ENCODE peak calls at places on chromosomes 16 and 17, in ten cellular contexts. Y, Z, W, U, Q, P, T, O, X and I are unnamed samples.

GRCh38 chr17:50843150-50843905 is 7.9 kb downstream of the WFIKKN2 start:
- DNase-seq in X (no peak), U (no peak), Z (peak), O (no peak), T (no peak), W (no peak), Q (no peak), P (no peak), Y (no peak), I (no peak)

GRCh38 chr17:45775576-45776011 is 8.5 kb upstream of the CRHR1 start:
- DNase-seq in Y (no peak), X (no peak), Q (no peak), Z (no peak), O (no peak), T (no peak), U (no peak), W (no peak), P (no peak), I (peak)

GRCh38 chr16:48076455-48077012 is 79.3 kb downstream of the ABCC12 start:
- DNase-seq in X (no peak), O (peak), U (no peak), W (no peak), Q (no peak), T (no peak), Z (no peak), P (no peak), Y (peak), I (no peak)

GRCh38 chr17:61579961-61580360 is 11.1 kb downstream of the NACA2 start:
- DNase-seq in T (no peak), P (no peak), O (no peak), W (no peak), Y (no peak), X (no peak), Q (no peak), Z (no peak), U (no peak), I (no peak)

GRCh38 chr17:9520649-9521435 is 54.8 kb downstream of the STX8 start:
- DNase-seq in Z (no peak), Y (no peak), U (no peak), Q (no peak), X (no peak), P (no peak), W (no peak), O (no peak), T (no peak), I (no peak)

GRCh38 chr16:79098897-79099296 is 501.6 kb downstream of the MAF start:
- DNase-seq in P (no peak), Y (no peak), X (no peak), Q (no peak), O (no peak), T (no peak), U (no peak), Z (no peak), W (no peak), I (no peak)

GRCh38 chr17:72362466-72363335 is 241.9 kb downstream of the SOX9 start:
- DNase-seq in W (no peak), P (peak), Q (no peak), O (peak), Z (no peak), X (no peak), T (peak), U (peak), Y (peak), I (peak)

GRCh38 chr16:70430667-70431536 is 8.0 kb downstream of the ST3GAL2 start:
- DNase-seq in Z (no peak), W (peak), Q (peak), Y (no peak), U (no peak), T (peak), X (peak), P (no peak), O (no peak), I (peak)

DNA sequence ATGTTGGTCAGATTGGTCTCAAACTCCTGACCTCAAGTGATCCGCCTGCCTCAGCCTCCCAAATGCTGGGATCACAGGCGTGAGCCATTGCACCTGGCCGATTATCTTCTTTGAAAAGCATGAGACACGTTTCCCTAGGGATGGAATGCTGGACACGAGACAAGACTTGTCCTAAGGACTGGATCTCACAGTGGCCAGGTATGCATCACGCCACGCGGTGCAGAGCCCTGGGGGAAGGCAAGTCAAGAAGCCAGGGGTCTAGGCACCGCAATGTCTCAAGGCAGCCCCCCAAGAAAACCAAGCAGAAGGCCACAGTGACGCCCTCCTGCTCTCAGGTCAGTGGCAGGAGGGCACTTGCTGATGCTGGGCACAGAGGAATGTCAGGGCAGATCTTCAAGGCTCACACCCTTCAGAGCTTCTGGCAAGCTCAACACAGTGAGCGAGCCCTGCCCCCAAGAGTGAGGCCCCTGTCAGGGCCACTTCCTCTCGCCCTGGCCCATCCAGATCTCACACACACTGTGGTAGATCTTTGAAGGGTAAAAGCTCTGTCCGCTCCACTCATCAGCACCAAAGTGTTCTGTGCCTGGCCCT is 134.7 kb downstream of the ZNF778 start:
- DNase-seq in Z (no peak), U (peak), O (no peak), Y (no peak), X (no peak), W (no peak), P (no peak), Q (no peak), T (no peak), I (no peak)
- TF ChIP-seq CTCF in Z (no peak), U (no peak), O (no peak), Y (no peak), X (no peak), W (no peak), P (no peak), Q (no peak), T (no peak), I (no peak)

DNA sequence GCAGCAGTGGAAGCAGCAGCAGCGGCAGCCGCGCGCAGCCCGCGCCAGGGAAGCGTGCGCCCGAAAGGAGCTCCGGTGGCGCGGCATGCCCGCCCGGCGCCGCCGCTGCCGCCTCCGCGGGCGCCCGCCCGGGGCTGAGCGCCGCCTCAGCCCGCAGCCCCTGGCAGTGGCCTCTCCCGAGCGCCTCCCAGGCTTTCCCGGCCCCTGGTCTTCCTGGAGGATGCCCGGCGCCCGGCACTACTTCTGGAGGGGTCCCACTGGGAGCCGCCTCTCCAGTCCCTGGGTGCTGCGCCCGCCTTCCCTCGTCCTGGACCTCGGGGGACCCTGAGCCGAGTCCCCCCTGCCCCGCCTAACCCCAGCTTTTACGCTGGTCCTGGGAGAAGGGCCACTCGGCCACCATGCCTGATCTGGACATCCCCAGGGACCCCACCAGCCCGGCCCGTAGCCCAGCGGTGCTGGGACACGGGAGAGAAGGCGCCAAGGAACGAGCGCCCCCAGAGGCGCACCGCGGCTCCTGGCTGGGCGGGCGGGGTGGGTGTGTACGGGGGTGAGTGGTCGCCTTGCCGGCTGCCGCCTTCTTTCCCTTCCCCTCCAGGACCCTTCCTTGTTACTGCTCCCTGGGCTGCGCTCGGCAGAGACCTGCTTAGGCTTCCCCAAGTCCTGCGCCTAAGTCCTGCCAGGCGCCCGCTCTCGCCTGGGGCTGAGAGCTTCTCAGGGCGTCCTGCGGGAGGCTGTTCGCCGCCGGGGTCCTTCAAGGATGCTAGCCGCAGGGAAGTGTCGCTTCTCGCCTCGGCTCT is 713 bp downstream of the ASIC2 start:
- DNase-seq in W (no peak), T (peak), X (peak), Q (peak), U (peak), Y (peak), P (no peak), O (peak), Z (no peak), I (no peak)
- TF ChIP-seq CTCF in W (no peak), T (no peak), X (peak), Q (peak), U (peak), Y (peak), P (no peak), O (peak), Z (no peak), I (peak)

GRCh38 chr17:19718613-19719364 is 2.4 kb upstream of the SLC47A2 start:
- DNase-seq in U (no peak), Y (no peak), Q (no peak), P (no peak), Z (no peak), W (peak), O (no peak), T (no peak), X (peak), I (peak)
- TF ChIP-seq CTCF in U (no peak), Y (no peak), Q (peak), P (peak), Z (peak), W (no peak), O (peak), T (peak), X (no peak), I (peak)

GRCh38 chr16:58847902-58848661 is 114.0 kb upstream of the GOT2 start:
- DNase-seq in P (no peak), T (no peak), W (no peak), X (no peak), Y (no peak), U (no peak), Q (no peak), O (no peak), Z (no peak), I (no peak)

GRCh38 chr16:58842156-58842555 is 108.0 kb upstream of the GOT2 start:
- DNase-seq in Q (no peak), U (no peak), O (no peak), X (no peak), P (no peak), Y (no peak), W (no peak), Z (no peak), T (no peak), I (no peak)

GRCh38 chr16:58848662-58849002 is 114.5 kb upstream of the GOT2 start:
- DNase-seq in U (no peak), O (no peak), Y (no peak), X (no peak), Z (no peak), Q (no peak), W (no peak), P (no peak), T (no peak), I (no peak)

GRCh38 chr16:58842746-58843145 is 108.6 kb upstream of the GOT2 start:
- DNase-seq in T (no peak), Q (no peak), Z (no peak), W (no peak), O (no peak), P (no peak), U (no peak), X (no peak), Y (no peak), I (no peak)

GRCh38 chr16:58843675-58844074 is 109.6 kb upstream of the GOT2 start:
- DNase-seq in O (no peak), Z (no peak), T (peak), U (no peak), X (no peak), Y (peak), P (no peak), W (no peak), Q (no peak), I (peak)
- TF ChIP-seq CTCF in O (peak), Z (peak), T (no peak), U (peak), X (no peak), Y (no peak), P (no peak), W (no peak), Q (peak), I (peak)

GRCh38 chr17:15944720-15945492 is at the start of gene ADORA2B:
- DNase-seq in W (peak), Q (peak), O (peak), P (no peak), X (peak), T (peak), U (peak), Z (peak), Y (peak), I (peak)
- TF ChIP-seq CTCF in W (peak), Q (no peak), O (peak), P (peak), X (peak), T (peak), U (peak), Z (peak), Y (peak), I (peak)

GRCh38 chr16:65601781-65602180 is 479.9 kb upstream of the CDH11 start:
- DNase-seq in P (peak), Q (no peak), Y (peak), W (no peak), X (no peak), O (no peak), U (no peak), T (peak), Z (no peak), I (no peak)

GRCh38 chr16:65600629-65601028 is 478.8 kb upstream of the CDH11 start:
- DNase-seq in X (no peak), Z (no peak), P (peak), U (no peak), Y (peak), Q (no peak), W (no peak), O (no peak), T (peak), I (no peak)

GRCh38 chr16:65604771-65605170 is 482.9 kb upstream of the CDH11 start:
- DNase-seq in Y (no peak), T (no peak), P (no peak), W (no peak), O (no peak), U (no peak), X (no peak), Z (no peak), Q (no peak), I (no peak)

GRCh38 chr16:65598626-65599025 is 476.8 kb upstream of the CDH11 start:
- DNase-seq in O (no peak), Y (no peak), P (no peak), X (no peak), W (no peak), Z (no peak), Q (no peak), T (no peak), U (no peak), I (no peak)

GRCh38 chr16:65600046-65600445 is 478.2 kb upstream of the CDH11 start:
- DNase-seq in U (no peak), T (no peak), P (no peak), Q (no peak), Y (no peak), O (no peak), Z (no peak), W (no peak), X (no peak), I (no peak)
- TF ChIP-seq CTCF in U (no peak), T (no peak), P (no peak), Q (no peak), Y (no peak), O (no peak), Z (no peak), W (no peak), X (no peak), I (no peak)

GRCh38 chr17:48023408-48024148 is 14.0 kb downstream of the COPZ2 start:
- DNase-seq in P (no peak), Q (peak), X (peak), Z (peak), O (peak), T (no peak), W (peak), U (peak), Y (peak), I (peak)
- TF ChIP-seq CTCF in P (peak), Q (peak), X (no peak), Z (peak), O (no peak), T (no peak), W (no peak), U (peak), Y (peak), I (peak)

GRCh38 chr17:39782980-39783379 is 45.2 kb downstream of the GRB7 start:
- DNase-seq in T (no peak), X (no peak), O (no peak), Q (no peak), P (no peak), Y (no peak), U (no peak), Z (no peak), W (no peak), I (no peak)

GRCh38 chr17:39782481-39782880 is 44.7 kb downstream of the GRB7 start:
- DNase-seq in T (peak), O (no peak), P (no peak), U (peak), W (no peak), Z (no peak), Q (no peak), Y (peak), X (no peak), I (no peak)

GRCh38 chr17:39781028-39781800 is 43.5 kb downstream of the GRB7 start:
- DNase-seq in Q (no peak), X (no peak), Y (peak), P (no peak), Z (no peak), W (no peak), T (peak), O (no peak), U (no peak), I (no peak)

GRCh38 chr17:39777534-39778365 is 40.0 kb downstream of the GRB7 start:
- DNase-seq in U (no peak), W (no peak), X (no peak), Y (no peak), O (no peak), Q (peak), Z (no peak), P (no peak), T (no peak), I (no peak)

DNA sequence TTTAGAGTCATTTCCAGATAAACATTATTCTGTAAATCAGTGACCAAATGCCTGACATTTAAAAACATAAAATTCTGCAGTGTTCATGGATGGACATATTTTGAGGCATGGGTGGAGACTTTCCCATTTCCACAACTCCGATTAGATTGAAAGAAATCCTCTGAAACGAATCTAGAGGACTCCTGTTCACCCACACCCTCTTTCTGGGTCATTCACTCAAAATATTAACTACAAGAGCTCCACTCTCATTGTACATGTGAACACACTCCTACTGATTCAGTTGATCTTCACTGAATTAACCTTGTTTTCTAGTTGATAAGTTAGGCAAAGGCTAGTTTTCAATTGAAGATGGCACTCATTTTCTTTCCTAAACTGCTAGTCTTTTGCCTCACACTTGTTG is 44.1 kb downstream of the GRB7 start:
- DNase-seq in T (no peak), O (no peak), Z (no peak), U (no peak), Q (no peak), P (no peak), X (no peak), Y (no peak), W (no peak), I (no peak)
- TF ChIP-seq CTCF in T (no peak), O (no peak), Z (no peak), U (no peak), Q (no peak), P (no peak), X (no peak), Y (no peak), W (no peak), I (no peak)

GRCh38 chr16:86343733-86344585 is 166.4 kb upstream of the FOXF1 start:
- DNase-seq in Q (no peak), T (peak), X (no peak), Z (no peak), P (no peak), Y (peak), O (no peak), W (peak), U (no peak), I (peak)
- TF ChIP-seq CTCF in Q (no peak), T (no peak), X (no peak), Z (no peak), P (no peak), Y (no peak), O (no peak), W (no peak), U (no peak), I (no peak)